ENCODE peak calls at places on chromosomes 12 and 14, in nine cellular contexts. One of them, this sample, is unnamed.

GRCh38 chr12:131010376-131011131 is 56.8 kb downstream of the ADGRD1 start:
- DNase-seq in non-pigmented ciliary epithelial cell: no peak
- DNase-seq in activated CD8-positive, alpha-beta memory T cell treated with anti-CD3 and anti-CD28 coated beads, Interleukin-2, amount 50 U/mL, for 48 hours: no peak
- DNase-seq in EL: no peak
- DNase-seq in Peyer's patch: no peak
- DNase-seq in NCI-H2081: no peak
- DNase-seq in GM12892: no peak
- DNase-seq in MV-4-11: no peak
- DNase-seq in upper lobe of right lung: no peak
- DNase-seq in this sample: no peak

GRCh38 chr12:95116773-95117172 is 43.4 kb upstream of the NR2C1 start:
- DNase-seq in Peyer's patch: no peak
- DNase-seq in activated CD8-positive, alpha-beta memory T cell treated with anti-CD3 and anti-CD28 coated beads, Interleukin-2, amount 50 U/mL, for 48 hours: no peak
- DNase-seq in GM12892: peak
- DNase-seq in MV-4-11: no peak
- DNase-seq in upper lobe of right lung: no peak
- DNase-seq in NCI-H2081: no peak
- DNase-seq in EL: no peak
- DNase-seq in non-pigmented ciliary epithelial cell: no peak
- DNase-seq in this sample: no peak

GRCh38 chr14:60095781-60096450 is 4.2 kb downstream of the PCNX4 start:
- DNase-seq in NCI-H2081: peak
- DNase-seq in non-pigmented ciliary epithelial cell: peak
- DNase-seq in activated CD8-positive, alpha-beta memory T cell treated with anti-CD3 and anti-CD28 coated beads, Interleukin-2, amount 50 U/mL, for 48 hours: no peak
- DNase-seq in MV-4-11: no peak
- DNase-seq in Peyer's patch: no peak
- DNase-seq in EL: peak
- DNase-seq in GM12892: no peak
- DNase-seq in upper lobe of right lung: no peak
- DNase-seq in this sample: no peak

GRCh38 chr12:113143959-113144358 is 5.6 kb upstream of the CFAP73 start:
- DNase-seq in GM12892: no peak
- DNase-seq in upper lobe of right lung: no peak
- DNase-seq in EL: no peak
- DNase-seq in Peyer's patch: no peak
- DNase-seq in non-pigmented ciliary epithelial cell: no peak
- DNase-seq in MV-4-11: no peak
- DNase-seq in NCI-H2081: no peak
- DNase-seq in activated CD8-positive, alpha-beta memory T cell treated with anti-CD3 and anti-CD28 coated beads, Interleukin-2, amount 50 U/mL, for 48 hours: no peak
- DNase-seq in this sample: no peak

GRCh38 chr12:108218911-108219310 is 89.8 kb downstream of the WSCD2 start:
- DNase-seq in NCI-H2081: no peak
- DNase-seq in GM12892: no peak
- DNase-seq in EL: no peak
- DNase-seq in Peyer's patch: no peak
- DNase-seq in MV-4-11: no peak
- DNase-seq in upper lobe of right lung: no peak
- DNase-seq in activated CD8-positive, alpha-beta memory T cell treated with anti-CD3 and anti-CD28 coated beads, Interleukin-2, amount 50 U/mL, for 48 hours: no peak
- DNase-seq in non-pigmented ciliary epithelial cell: no peak
- DNase-seq in this sample: no peak

GRCh38 chr12:73210574-73211204 is 938.5 kb downstream of the TRHDE start:
- DNase-seq in GM12892: no peak
- DNase-seq in NCI-H2081: no peak
- DNase-seq in activated CD8-positive, alpha-beta memory T cell treated with anti-CD3 and anti-CD28 coated beads, Interleukin-2, amount 50 U/mL, for 48 hours: no peak
- DNase-seq in MV-4-11: no peak
- DNase-seq in non-pigmented ciliary epithelial cell: no peak
- DNase-seq in EL: no peak
- DNase-seq in upper lobe of right lung: no peak
- DNase-seq in Peyer's patch: no peak
- DNase-seq in this sample: no peak

GRCh38 chr12:63042646-63043045 is 107.7 kb upstream of the PPM1H start:
- DNase-seq in upper lobe of right lung: no peak
- DNase-seq in MV-4-11: no peak
- DNase-seq in EL: peak
- DNase-seq in activated CD8-positive, alpha-beta memory T cell treated with anti-CD3 and anti-CD28 coated beads, Interleukin-2, amount 50 U/mL, for 48 hours: no peak
- DNase-seq in non-pigmented ciliary epithelial cell: peak
- DNase-seq in Peyer's patch: no peak
- DNase-seq in GM12892: no peak
- DNase-seq in NCI-H2081: no peak
- DNase-seq in this sample: no peak

GRCh38 chr12:53324113-53324778 is 2.8 kb upstream of the AAAS start:
- DNase-seq in EL: no peak
- DNase-seq in upper lobe of right lung: peak
- DNase-seq in non-pigmented ciliary epithelial cell: no peak
- DNase-seq in NCI-H2081: no peak
- DNase-seq in Peyer's patch: peak
- DNase-seq in MV-4-11: peak
- DNase-seq in activated CD8-positive, alpha-beta memory T cell treated with anti-CD3 and anti-CD28 coated beads, Interleukin-2, amount 50 U/mL, for 48 hours: peak
- DNase-seq in GM12892: no peak
- DNase-seq in this sample: peak

GRCh38 chr14:62439210-62439609 is 606.0 kb downstream of the KCNH5 start:
- DNase-seq in MV-4-11: no peak
- DNase-seq in non-pigmented ciliary epithelial cell: no peak
- DNase-seq in GM12892: no peak
- DNase-seq in NCI-H2081: no peak
- DNase-seq in activated CD8-positive, alpha-beta memory T cell treated with anti-CD3 and anti-CD28 coated beads, Interleukin-2, amount 50 U/mL, for 48 hours: no peak
- DNase-seq in upper lobe of right lung: no peak
- DNase-seq in EL: no peak
- DNase-seq in Peyer's patch: no peak
- DNase-seq in this sample: no peak

GRCh38 chr12:114697741-114698565 is 14.0 kb upstream of the TBX3 start:
- DNase-seq in GM12892: no peak
- DNase-seq in non-pigmented ciliary epithelial cell: no peak
- DNase-seq in MV-4-11: no peak
- DNase-seq in upper lobe of right lung: no peak
- DNase-seq in activated CD8-positive, alpha-beta memory T cell treated with anti-CD3 and anti-CD28 coated beads, Interleukin-2, amount 50 U/mL, for 48 hours: no peak
- DNase-seq in NCI-H2081: no peak
- DNase-seq in EL: peak
- DNase-seq in Peyer's patch: no peak
- DNase-seq in this sample: no peak

GRCh38 chr12:10361622-10362021 is 28.2 kb downstream of the KLRK1 start:
- DNase-seq in upper lobe of right lung: no peak
- DNase-seq in Peyer's patch: no peak
- DNase-seq in GM12892: no peak
- DNase-seq in NCI-H2081: no peak
- DNase-seq in MV-4-11: no peak
- DNase-seq in non-pigmented ciliary epithelial cell: no peak
- DNase-seq in EL: no peak
- DNase-seq in activated CD8-positive, alpha-beta memory T cell treated with anti-CD3 and anti-CD28 coated beads, Interleukin-2, amount 50 U/mL, for 48 hours: no peak
- DNase-seq in this sample: no peak